ENCODE peak calls at places on chromosomes 4 and X, in seven cellular contexts. T is breast epithelium, M is lower leg skin, Y is AG04449, Q is PC-3, H is heart left ventricle, F is pancreas. B is an unnamed sample.

GRCh38 chrX:125131146-125131545 is 188.5 kb upstream of the TEX13C start:
- DNase-seq in T (no peak), M (no peak), Y (no peak), Q (peak), H (no peak), F (no peak), B (no peak)

GRCh38 chr4:76504613-76505465 is 69.8 kb downstream of the SHROOM3 start:
- DNase-seq in T (no peak), M (no peak), Y (no peak), Q (peak), H (no peak), F (no peak), B (peak)

GRCh38 chr4:128353791-128354190 is 66.2 kb upstream of the PGRMC2 start:
- DNase-seq in T (no peak), M (no peak), Y (no peak), Q (peak), H (no peak), F (no peak), B (no peak)

GRCh38 chr4:15400911-15401671 is 26.7 kb upstream of the C1QTNF7 start:
- DNase-seq in T (peak), M (peak), Y (peak), Q (peak), H (peak), F (no peak), B (peak)

GRCh38 chr4:87973283-87974169 is 2.0 kb upstream of the SPP1 start:
- DNase-seq in T (peak), M (no peak), Y (peak), Q (peak), H (peak), F (peak), B (peak)

GRCh38 chrX:56026816-56027215 is 205.3 kb upstream of the KLF8 start:
- DNase-seq in T (no peak), M (no peak), Y (no peak), Q (no peak), H (no peak), F (no peak), B (no peak)

GRCh38 chr4:185219551-185220344 is 10.3 kb downstream of the SNX25 start:
- DNase-seq in T (peak), M (no peak), Y (peak), Q (no peak), H (no peak), F (no peak), B (peak)

GRCh38 chrX:103630171-103630511 is 1.4 kb downstream of the TCEAL1 start:
- DNase-seq in T (no peak), M (no peak), Y (no peak), Q (no peak), H (no peak), F (no peak), B (no peak)

GRCh38 chr4:19547463-19547862 is 704.2 kb upstream of the SLIT2 start:
- DNase-seq in T (no peak), M (no peak), Y (no peak), Q (no peak), H (no peak), F (no peak), B (no peak)

GRCh38 chr4:141697116-141697515 is 60.7 kb downstream of the IL15 start:
- DNase-seq in T (no peak), M (no peak), Y (no peak), Q (no peak), H (no peak), F (no peak), B (no peak)

GRCh38 chr4:56768772-56769171 is 52.7 kb downstream of the SPINK2 start:
- DNase-seq in T (no peak), M (no peak), Y (no peak), Q (no peak), H (no peak), F (no peak), B (no peak)

GRCh38 chrX:46979340-46979739 is 67.1 kb downstream of the JADE3 start:
- DNase-seq in T (no peak), M (no peak), Y (peak), Q (peak), H (no peak), F (no peak), B (peak)

GRCh38 chrX:154048398-154048797 is 28.7 kb upstream of the IRAK1 start:
- DNase-seq in T (no peak), M (no peak), Y (no peak), Q (no peak), H (no peak), F (no peak), B (no peak)

GRCh38 chr4:80268081-80268823 is 1.8 kb downstream of the FGF5 start:
- DNase-seq in T (no peak), M (no peak), Y (no peak), Q (no peak), H (no peak), F (no peak), B (peak)

GRCh38 chr4:184958127-184958806 is 60.0 kb upstream of the HELT start:
- DNase-seq in T (no peak), M (no peak), Y (no peak), Q (no peak), H (no peak), F (no peak), B (no peak)

GRCh38 chrX:39398973-39399268 is 597.7 kb downstream of the MID1IP1 start:
- DNase-seq in T (no peak), M (no peak), Y (no peak), Q (no peak), H (no peak), F (no peak), B (no peak)

GRCh38 chr4:52880994-52881393 is 18.9 kb downstream of the RASL11B start:
- DNase-seq in T (no peak), M (no peak), Y (no peak), Q (no peak), H (no peak), F (no peak), B (no peak)

GRCh38 chrX:130719399-130719798 is 183.6 kb downstream of the ENOX2 start:
- DNase-seq in T (no peak), M (no peak), Y (no peak), Q (no peak), H (no peak), F (no peak), B (no peak)

GRCh38 chrX:115142057-115142456 is 47.2 kb upstream of the RBMXL3 start:
- DNase-seq in T (no peak), M (no peak), Y (no peak), Q (no peak), H (no peak), F (no peak), B (no peak)

DNA sequence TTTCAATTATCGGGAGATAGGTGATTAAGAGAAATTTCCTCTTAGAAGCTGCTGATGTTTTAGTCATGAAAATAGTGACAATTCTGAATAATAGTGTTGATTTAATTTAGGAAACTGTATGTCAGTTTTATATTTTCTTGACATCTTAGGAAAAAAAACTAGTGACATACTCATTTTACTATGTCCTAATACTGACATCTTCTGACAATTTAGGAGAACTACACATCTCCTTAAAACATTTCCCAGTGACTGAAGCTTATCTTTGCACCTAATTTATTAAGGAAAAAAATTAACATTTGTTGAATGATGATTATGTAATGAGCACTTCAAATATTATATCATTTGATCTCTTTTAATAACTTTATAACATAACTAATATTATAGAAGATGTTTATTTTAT is 42.0 kb upstream of the RBMXL3 start:
- DNase-seq in T (no peak), M (no peak), Y (no peak), Q (peak), H (no peak), F (no peak), B (peak)
- TF ChIP-seq CTCF in T (peak), M (no peak), Y (peak), Q (peak), H (peak), F (no peak), B (peak)

GRCh38 chr4:119207051-119207450 is 5.5 kb upstream of the USP53 start:
- DNase-seq in T (no peak), M (no peak), Y (no peak), Q (no peak), H (no peak), F (no peak), B (peak)
- H3K4me3 ChIP-seq in T (no peak), M (no peak), Y (no peak), Q (no peak), H (no peak), F (no peak), B (no peak)

DNA sequence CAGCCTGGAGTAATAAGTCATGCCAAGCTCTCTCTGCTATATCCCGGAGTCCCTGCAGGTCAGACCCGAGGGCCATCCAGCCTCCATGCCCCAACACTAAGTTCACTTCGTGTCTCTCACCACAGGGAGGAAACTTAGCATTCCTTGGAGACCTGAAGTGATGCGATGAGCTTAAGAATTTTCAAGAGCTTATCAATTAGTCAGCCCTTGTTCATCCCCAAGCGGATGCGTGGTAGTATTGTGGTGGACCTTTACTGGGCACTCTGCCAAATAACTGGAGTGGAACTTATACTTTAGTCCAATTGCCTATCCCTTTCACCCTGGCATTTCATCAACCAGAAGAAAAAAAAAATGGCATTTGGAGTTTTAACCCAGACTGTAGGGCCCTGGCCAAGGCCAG is 137.2 kb downstream of the RELL1 start:
- DNase-seq in T (no peak), M (no peak), Y (no peak), Q (peak), H (no peak), F (no peak), B (peak)
- TF ChIP-seq CTCF in T (no peak), M (no peak), Y (no peak), Q (no peak), H (no peak), F (no peak), B (no peak)

DNA sequence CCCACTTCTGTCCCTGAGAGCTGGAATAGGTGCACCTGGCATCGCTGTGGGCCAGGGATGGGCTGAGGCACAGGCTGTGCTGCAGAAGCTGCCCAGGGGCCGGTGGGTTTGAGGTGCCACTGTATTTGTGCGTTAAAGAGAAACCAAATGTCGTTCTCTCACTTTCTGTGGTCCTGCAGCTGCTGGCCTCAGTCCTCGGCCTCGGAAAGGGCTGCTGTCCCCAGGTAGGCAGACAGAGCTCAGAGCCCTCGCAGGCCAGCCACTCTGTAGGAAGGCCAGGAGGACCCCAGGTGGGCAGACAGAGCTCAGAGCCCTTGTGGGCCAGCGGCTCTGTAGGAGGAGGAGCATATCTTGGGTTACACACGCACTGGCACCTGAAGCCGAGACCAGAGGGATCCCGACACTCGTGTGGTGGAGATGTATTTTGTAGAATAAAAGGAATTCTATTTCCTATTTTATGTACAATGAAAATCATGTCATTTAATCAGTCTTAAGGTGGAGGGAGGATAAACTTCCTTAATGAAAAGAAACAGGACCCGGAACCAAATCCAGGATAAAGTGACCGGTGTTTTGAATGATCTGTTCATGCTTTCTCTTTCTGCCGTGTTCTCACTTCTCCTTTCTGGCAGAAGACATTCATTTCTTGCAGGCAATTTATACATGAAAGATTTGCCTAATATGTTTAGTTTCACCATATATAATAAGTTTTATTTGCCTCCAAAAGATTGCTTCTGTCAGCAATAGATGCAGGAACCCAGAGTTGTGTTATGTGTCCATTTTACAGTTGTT is 54.4 kb upstream of the HGFAC start:
- DNase-seq in T (no peak), M (peak), Y (no peak), Q (no peak), H (peak), F (peak), B (no peak)
- H3K4me3 ChIP-seq in T (peak), M (no peak), Y (no peak), Q (peak), H (peak), F (no peak), B (no peak)

DNA sequence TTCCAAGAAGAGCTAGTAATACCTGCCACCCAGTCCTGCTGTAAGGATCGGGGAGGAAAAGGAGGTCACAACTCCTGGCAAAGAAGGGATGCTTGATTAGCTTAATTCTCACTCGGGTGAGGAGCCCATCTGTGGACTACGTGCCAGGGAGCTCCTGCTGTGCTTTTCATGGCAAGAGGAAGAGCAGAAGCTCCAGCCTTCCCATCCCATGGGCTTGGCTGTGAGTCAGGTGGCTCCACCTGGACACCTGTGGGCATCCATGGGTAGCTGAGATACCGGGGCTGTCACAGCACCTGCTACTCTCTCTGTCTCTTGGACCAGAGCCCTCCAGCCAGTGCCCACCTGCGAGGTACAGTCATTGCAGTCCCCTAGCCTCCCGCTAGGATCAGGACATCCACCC is 18.0 kb downstream of the CLNK start:
- DNase-seq in T (no peak), M (no peak), Y (no peak), Q (no peak), H (no peak), F (no peak), B (no peak)
- TF ChIP-seq CTCF in T (no peak), M (no peak), Y (no peak), Q (no peak), H (no peak), F (no peak), B (no peak)

B was measured in astrocyte of the spinal cord.